ENCODE peak calls at places on chromosomes 11 and 22, in four cellular contexts. O is transverse colon, Z is stomach, U is GM12878. H is an unnamed sample.

GRCh38 chr11:19566583-19567379 is 145.9 kb upstream of the NAV2 start:
- DNase-seq in O (no peak), Z (no peak), U (no peak), H (no peak)

GRCh38 chr11:911031-911889 is 650 bp upstream of the CHID1 start:
- DNase-seq in O (peak), Z (peak), U (no peak), H (no peak)

GRCh38 chr22:48712558-48712957 is 1115.1 kb downstream of the BRD1 start:
- DNase-seq in O (no peak), Z (no peak), U (no peak), H (no peak)

GRCh38 chr11:88414385-88414861 is 76.9 kb upstream of the CTSC start:
- DNase-seq in O (peak), Z (no peak), U (no peak), H (no peak)

GRCh38 chr11:62143727-62144126 is 19.9 kb downstream of the INCENP start:
- DNase-seq in O (no peak), Z (peak), U (no peak), H (no peak)

GRCh38 chr11:74010306-74010981 is 1.6 kb upstream of the UCP3 start:
- DNase-seq in O (no peak), Z (no peak), U (no peak), H (no peak)

GRCh38 chr22:42217752-42218280 is 52.6 kb downstream of the TCF20 start:
- DNase-seq in O (no peak), Z (no peak), U (no peak), H (no peak)

GRCh38 chr11:57308426-57309060 is 16.2 kb downstream of the TNKS1BP1 start:
- DNase-seq in O (no peak), Z (no peak), U (no peak), H (no peak)

GRCh38 chr22:49028111-49028510 is 799.6 kb downstream of the BRD1 start:
- DNase-seq in O (no peak), Z (no peak), U (no peak), H (no peak)

GRCh38 chr11:14356342-14356741 is 2.6 kb downstream of the RRAS2 start:
- DNase-seq in O (no peak), Z (no peak), U (no peak), H (no peak)

GRCh38 chr22:20118572-20119020 is 1.6 kb upstream of the TRMT2A start:
- DNase-seq in O (no peak), Z (no peak), U (no peak), H (no peak)

GRCh38 chr11:72614381-72614780 is 59.8 kb downstream of the PDE2A start:
- DNase-seq in O (no peak), Z (no peak), U (no peak), H (no peak)

GRCh38 chr22:23478175-23478574 is 101.9 kb downstream of the IGLL1 start:
- DNase-seq in O (no peak), Z (no peak), U (no peak), H (no peak)

GRCh38 chr22:23118647-23119491 is 22.9 kb downstream of the RSPH14 start:
- DNase-seq in O (no peak), Z (no peak), U (no peak), H (peak)

GRCh38 chr11:45079075-45079444 is 67.4 kb upstream of the PRDM11 start:
- DNase-seq in O (peak), Z (no peak), U (no peak), H (no peak)

GRCh38 chr22:20312396-20313191 is 7.3 kb downstream of the DGCR6L start:
- DNase-seq in O (peak), Z (peak), U (no peak), H (peak)

GRCh38 chr22:24200616-24201212 is 19.4 kb downstream of the SUSD2 start:
- DNase-seq in O (no peak), Z (peak), U (no peak), H (no peak)

GRCh38 chr11:3942160-3942955 is 86.9 kb downstream of the STIM1 start:
- DNase-seq in O (no peak), Z (peak), U (no peak), H (no peak)

GRCh38 chr22:37058917-37059701 is 7.6 kb downstream of the KCTD17 start:
- DNase-seq in O (no peak), Z (no peak), U (no peak), H (no peak)

GRCh38 chr11:100459791-100460190 is 227.3 kb upstream of the ARHGAP42 start:
- DNase-seq in O (no peak), Z (no peak), U (no peak), H (no peak)
- TF ChIP-seq POLR2AphosphoS5 in O (no peak), Z (no peak), U (no peak), H (no peak)

GRCh38 chr11:12773591-12773990 is 99.4 kb downstream of the TEAD1 start:
- DNase-seq in O (no peak), Z (no peak), U (no peak), H (no peak)
- TF ChIP-seq EP300 in O (no peak), Z (no peak), U (no peak), H (no peak)

GRCh38 chr11:35516361-35516760 is 9.1 kb downstream of the PAMR1 start:
- DNase-seq in O (no peak), Z (no peak), U (no peak), H (no peak)

GRCh38 chr11:35514481-35514880 is 10.9 kb downstream of the PAMR1 start:
- DNase-seq in O (no peak), Z (no peak), U (no peak), H (no peak)

GRCh38 chr11:35515224-35515623 is 10.2 kb downstream of the PAMR1 start:
- DNase-seq in O (no peak), Z (no peak), U (no peak), H (no peak)

GRCh38 chr11:35507688-35508087 is 17.7 kb downstream of the PAMR1 start:
- DNase-seq in O (no peak), Z (no peak), U (no peak), H (no peak)

GRCh38 chr11:35511666-35512065 is 13.8 kb downstream of the PAMR1 start:
- DNase-seq in O (no peak), Z (no peak), U (no peak), H (no peak)
- H3K27ac ChIP-seq in O (no peak), Z (no peak), U (no peak), H (no peak)

GRCh38 chr11:66676279-66676919 is 1.3 kb downstream of the RBM4B start:
- DNase-seq in O (no peak), Z (no peak), U (no peak), H (no peak)

GRCh38 chr11:66668653-66669430 is 8.8 kb downstream of the RBM4B start:
- DNase-seq in O (no peak), Z (no peak), U (no peak), H (no peak)

GRCh38 chr11:66674964-66675602 is 2.6 kb downstream of the RBM4B start:
- DNase-seq in O (no peak), Z (no peak), U (no peak), H (no peak)

GRCh38 chr11:66665369-66665768 is 12.3 kb downstream of the RBM4B start:
- DNase-seq in O (no peak), Z (no peak), U (no peak), H (no peak)

GRCh38 chr11:66670816-66671215 is 6.9 kb downstream of the RBM4B start:
- DNase-seq in O (no peak), Z (no peak), U (no peak), H (no peak)
- TF ChIP-seq POLR2AphosphoS5 in O (no peak), Z (no peak), U (no peak), H (no peak)